ENCODE peak calls at places on chromosome 1, in ten cellular contexts. One of them, this sample, is unnamed. For H3K9me3, the result is how much of the 10 kb centered on the place peaks cover.

GRCh38 chr1:59814180-59814900 is 409 bp upstream of the HOOK1 start:
- DNase-seq in ovary: peak
- DNase-seq in uterus: peak
- DNase-seq in tibial artery: peak
- DNase-seq in BE2C: peak
- DNase-seq in kidney: peak
- DNase-seq in esophagus squamous epithelium: peak
- DNase-seq in CD8-positive, alpha-beta memory T cell: peak
- DNase-seq in adrenal gland: peak
- DNase-seq in left ventricle myocardium inferior: peak
- DNase-seq in this sample: peak

GRCh38 chr1:33275706-33276572 is 19.6 kb downstream of the ZNF362 start:
- DNase-seq in ovary: no peak
- DNase-seq in uterus: no peak
- DNase-seq in tibial artery: peak
- DNase-seq in BE2C: no peak
- DNase-seq in kidney: no peak
- DNase-seq in esophagus squamous epithelium: no peak
- DNase-seq in CD8-positive, alpha-beta memory T cell: no peak
- DNase-seq in adrenal gland: no peak
- DNase-seq in left ventricle myocardium inferior: no peak
- DNase-seq in this sample: no peak

GRCh38 chr1:7046314-7046713 is 261.1 kb downstream of the CAMTA1 start:
- DNase-seq in ovary: peak
- DNase-seq in uterus: no peak
- DNase-seq in tibial artery: no peak
- DNase-seq in BE2C: peak
- DNase-seq in kidney: no peak
- DNase-seq in esophagus squamous epithelium: no peak
- DNase-seq in CD8-positive, alpha-beta memory T cell: no peak
- DNase-seq in adrenal gland: peak
- DNase-seq in left ventricle myocardium inferior: no peak
- DNase-seq in this sample: no peak

GRCh38 chr1:55217226-55217996 is 2.2 kb upstream of the USP24 start:
- DNase-seq in ovary: no peak
- DNase-seq in uterus: no peak
- DNase-seq in tibial artery: no peak
- DNase-seq in BE2C: no peak
- DNase-seq in kidney: no peak
- DNase-seq in esophagus squamous epithelium: no peak
- DNase-seq in CD8-positive, alpha-beta memory T cell: peak
- DNase-seq in adrenal gland: no peak
- DNase-seq in left ventricle myocardium inferior: no peak
- DNase-seq in this sample: no peak

GRCh38 chr1:42259059-42259738 is 75.8 kb downstream of the FOXJ3 start:
- DNase-seq in ovary: no peak
- DNase-seq in uterus: no peak
- DNase-seq in tibial artery: peak
- DNase-seq in BE2C: no peak
- DNase-seq in kidney: no peak
- DNase-seq in esophagus squamous epithelium: no peak
- DNase-seq in CD8-positive, alpha-beta memory T cell: no peak
- DNase-seq in adrenal gland: no peak
- DNase-seq in left ventricle myocardium inferior: no peak
- DNase-seq in this sample: no peak

GRCh38 chr1:94741510-94741909 is 78.6 kb upstream of the SLC44A3 start:
- DNase-seq in ovary: no peak
- DNase-seq in uterus: no peak
- DNase-seq in tibial artery: no peak
- DNase-seq in BE2C: no peak
- DNase-seq in kidney: no peak
- DNase-seq in esophagus squamous epithelium: no peak
- DNase-seq in CD8-positive, alpha-beta memory T cell: no peak
- DNase-seq in adrenal gland: no peak
- DNase-seq in left ventricle myocardium inferior: no peak
- DNase-seq in this sample: no peak

GRCh38 chr1:27349784-27350672 is 8.2 kb downstream of the SYTL1 start:
- DNase-seq in ovary: peak
- DNase-seq in uterus: peak
- DNase-seq in tibial artery: no peak
- DNase-seq in BE2C: peak
- DNase-seq in kidney: peak
- DNase-seq in esophagus squamous epithelium: no peak
- DNase-seq in CD8-positive, alpha-beta memory T cell: no peak
- DNase-seq in adrenal gland: peak
- DNase-seq in left ventricle myocardium inferior: peak
- DNase-seq in this sample: no peak

GRCh38 chr1:168079761-168080160 is 57.0 kb downstream of the GPR161 start:
- DNase-seq in ovary: no peak
- DNase-seq in uterus: no peak
- DNase-seq in tibial artery: no peak
- DNase-seq in BE2C: no peak
- DNase-seq in kidney: no peak
- DNase-seq in esophagus squamous epithelium: no peak
- DNase-seq in CD8-positive, alpha-beta memory T cell: no peak
- DNase-seq in adrenal gland: no peak
- DNase-seq in left ventricle myocardium inferior: no peak
- DNase-seq in this sample: no peak

GRCh38 chr1:82978461-82979324 is 1020.2 kb downstream of the TTLL7 start:
- DNase-seq in ovary: no peak
- DNase-seq in uterus: no peak
- DNase-seq in tibial artery: no peak
- DNase-seq in BE2C: no peak
- DNase-seq in kidney: no peak
- DNase-seq in esophagus squamous epithelium: no peak
- DNase-seq in CD8-positive, alpha-beta memory T cell: no peak
- DNase-seq in adrenal gland: no peak
- DNase-seq in left ventricle myocardium inferior: no peak
- DNase-seq in this sample: no peak

GRCh38 chr1:3272321-3273045 is 182.0 kb upstream of the ARHGEF16 start:
- DNase-seq in ovary: no peak
- DNase-seq in uterus: no peak
- DNase-seq in tibial artery: no peak
- DNase-seq in BE2C: no peak
- DNase-seq in kidney: no peak
- DNase-seq in esophagus squamous epithelium: no peak
- DNase-seq in CD8-positive, alpha-beta memory T cell: no peak
- DNase-seq in adrenal gland: no peak
- DNase-seq in left ventricle myocardium inferior: no peak
- DNase-seq in this sample: no peak

GRCh38 chr1:30083800-30084464 is 639.5 kb downstream of the MATN1 start:
- DNase-seq in ovary: no peak
- DNase-seq in uterus: no peak
- DNase-seq in tibial artery: no peak
- DNase-seq in BE2C: no peak
- DNase-seq in kidney: no peak
- DNase-seq in esophagus squamous epithelium: no peak
- DNase-seq in CD8-positive, alpha-beta memory T cell: no peak
- DNase-seq in adrenal gland: no peak
- DNase-seq in left ventricle myocardium inferior: no peak
- DNase-seq in this sample: no peak

GRCh38 chr1:30085814-30086770 is 637.3 kb downstream of the MATN1 start:
- DNase-seq in ovary: peak
- DNase-seq in uterus: peak
- DNase-seq in tibial artery: peak
- DNase-seq in BE2C: peak
- DNase-seq in kidney: peak
- DNase-seq in esophagus squamous epithelium: no peak
- DNase-seq in CD8-positive, alpha-beta memory T cell: no peak
- DNase-seq in adrenal gland: peak
- DNase-seq in left ventricle myocardium inferior: peak
- DNase-seq in this sample: peak

GRCh38 chr1:30087465-30087864 is 635.9 kb downstream of the MATN1 start:
- DNase-seq in ovary: no peak
- DNase-seq in uterus: no peak
- DNase-seq in tibial artery: no peak
- DNase-seq in BE2C: no peak
- DNase-seq in kidney: no peak
- DNase-seq in esophagus squamous epithelium: no peak
- DNase-seq in CD8-positive, alpha-beta memory T cell: no peak
- DNase-seq in adrenal gland: no peak
- DNase-seq in left ventricle myocardium inferior: no peak
- DNase-seq in this sample: no peak

GRCh38 chr1:30081379-30082102 is 641.8 kb downstream of the MATN1 start:
- DNase-seq in ovary: no peak
- DNase-seq in uterus: no peak
- DNase-seq in tibial artery: no peak
- DNase-seq in BE2C: no peak
- DNase-seq in kidney: no peak
- DNase-seq in esophagus squamous epithelium: no peak
- DNase-seq in CD8-positive, alpha-beta memory T cell: no peak
- DNase-seq in adrenal gland: no peak
- DNase-seq in left ventricle myocardium inferior: no peak
- DNase-seq in this sample: no peak

GRCh38 chr1:30084909-30085571 is 638.3 kb downstream of the MATN1 start:
- DNase-seq in ovary: no peak
- DNase-seq in uterus: no peak
- DNase-seq in tibial artery: no peak
- DNase-seq in BE2C: no peak
- DNase-seq in kidney: no peak
- DNase-seq in esophagus squamous epithelium: no peak
- DNase-seq in CD8-positive, alpha-beta memory T cell: no peak
- DNase-seq in adrenal gland: no peak
- DNase-seq in left ventricle myocardium inferior: no peak
- DNase-seq in this sample: no peak
- H3K9me3 ChIP-seq in ovary: under half
- H3K9me3 ChIP-seq in uterus: under half
- H3K9me3 ChIP-seq in tibial artery: under half
- H3K9me3 ChIP-seq in BE2C: under half
- H3K9me3 ChIP-seq in kidney: under half
- H3K9me3 ChIP-seq in esophagus squamous epithelium: under half
- H3K9me3 ChIP-seq in CD8-positive, alpha-beta memory T cell: under half
- H3K9me3 ChIP-seq in adrenal gland: under half
- H3K9me3 ChIP-seq in left ventricle myocardium inferior: under half
- H3K9me3 ChIP-seq in this sample: under half

GRCh38 chr1:152426731-152427130 is 12.7 kb upstream of the CRNN start:
- DNase-seq in ovary: no peak
- DNase-seq in uterus: no peak
- DNase-seq in tibial artery: no peak
- DNase-seq in BE2C: no peak
- DNase-seq in kidney: no peak
- DNase-seq in esophagus squamous epithelium: no peak
- DNase-seq in CD8-positive, alpha-beta memory T cell: no peak
- DNase-seq in adrenal gland: no peak
- DNase-seq in left ventricle myocardium inferior: no peak
- DNase-seq in this sample: no peak

DNA sequence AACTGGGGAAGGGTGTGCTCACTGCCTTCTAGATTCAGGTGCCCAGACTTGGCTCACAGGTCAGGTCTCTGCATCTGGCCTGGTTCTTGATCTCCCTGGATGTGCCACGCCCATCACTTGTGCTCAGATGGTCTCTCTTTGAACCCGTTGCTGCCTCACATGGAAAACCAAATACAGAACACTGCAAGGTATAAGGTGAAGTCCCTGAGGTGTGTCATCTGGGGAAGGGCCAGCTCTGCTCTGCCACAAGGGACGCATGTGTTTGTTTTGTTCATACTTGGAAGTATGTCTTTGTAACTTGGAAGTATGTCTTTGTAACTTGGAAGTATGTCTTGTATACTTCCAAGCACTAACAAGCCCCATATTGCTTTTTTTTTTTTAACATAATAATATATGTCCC is 13.4 kb upstream of the CRNN start:
- DNase-seq in ovary: no peak
- DNase-seq in uterus: no peak
- DNase-seq in tibial artery: no peak
- DNase-seq in BE2C: no peak
- DNase-seq in kidney: no peak
- DNase-seq in esophagus squamous epithelium: no peak
- DNase-seq in CD8-positive, alpha-beta memory T cell: no peak
- DNase-seq in adrenal gland: no peak
- DNase-seq in left ventricle myocardium inferior: no peak
- DNase-seq in this sample: no peak
- H3K9me3 ChIP-seq in ovary: under half
- H3K9me3 ChIP-seq in uterus: under half
- H3K9me3 ChIP-seq in tibial artery: under half
- H3K9me3 ChIP-seq in BE2C: under half
- H3K9me3 ChIP-seq in kidney: under half
- H3K9me3 ChIP-seq in esophagus squamous epithelium: under half
- H3K9me3 ChIP-seq in CD8-positive, alpha-beta memory T cell: under half
- H3K9me3 ChIP-seq in adrenal gland: under half
- H3K9me3 ChIP-seq in left ventricle myocardium inferior: under half
- H3K9me3 ChIP-seq in this sample: under half

GRCh38 chr1:118988186-118989005 is at the start of gene TBX15:
- DNase-seq in ovary: no peak
- DNase-seq in uterus: no peak
- DNase-seq in tibial artery: peak
- DNase-seq in BE2C: no peak
- DNase-seq in kidney: no peak
- DNase-seq in esophagus squamous epithelium: no peak
- DNase-seq in CD8-positive, alpha-beta memory T cell: no peak
- DNase-seq in adrenal gland: no peak
- DNase-seq in left ventricle myocardium inferior: no peak
- DNase-seq in this sample: no peak

GRCh38 chr1:118989006-118989736 is 1.0 kb upstream of the TBX15 start:
- DNase-seq in ovary: no peak
- DNase-seq in uterus: no peak
- DNase-seq in tibial artery: peak
- DNase-seq in BE2C: no peak
- DNase-seq in kidney: no peak
- DNase-seq in esophagus squamous epithelium: no peak
- DNase-seq in CD8-positive, alpha-beta memory T cell: no peak
- DNase-seq in adrenal gland: no peak
- DNase-seq in left ventricle myocardium inferior: no peak
- DNase-seq in this sample: no peak

GRCh38 chr1:118991448-118991847 is 3.3 kb upstream of the TBX15 start:
- DNase-seq in ovary: no peak
- DNase-seq in uterus: no peak
- DNase-seq in tibial artery: no peak
- DNase-seq in BE2C: no peak
- DNase-seq in kidney: no peak
- DNase-seq in esophagus squamous epithelium: no peak
- DNase-seq in CD8-positive, alpha-beta memory T cell: no peak
- DNase-seq in adrenal gland: no peak
- DNase-seq in left ventricle myocardium inferior: no peak
- DNase-seq in this sample: no peak

GRCh38 chr1:118990513-118991131 is 2.5 kb upstream of the TBX15 start:
- DNase-seq in ovary: no peak
- DNase-seq in uterus: no peak
- DNase-seq in tibial artery: no peak
- DNase-seq in BE2C: no peak
- DNase-seq in kidney: no peak
- DNase-seq in esophagus squamous epithelium: no peak
- DNase-seq in CD8-positive, alpha-beta memory T cell: no peak
- DNase-seq in adrenal gland: no peak
- DNase-seq in left ventricle myocardium inferior: no peak
- DNase-seq in this sample: no peak

GRCh38 chr1:118989878-118990378 is 1.8 kb upstream of the TBX15 start:
- DNase-seq in ovary: no peak
- DNase-seq in uterus: no peak
- DNase-seq in tibial artery: peak
- DNase-seq in BE2C: no peak
- DNase-seq in kidney: no peak
- DNase-seq in esophagus squamous epithelium: no peak
- DNase-seq in CD8-positive, alpha-beta memory T cell: no peak
- DNase-seq in adrenal gland: no peak
- DNase-seq in left ventricle myocardium inferior: no peak
- DNase-seq in this sample: no peak
- H3K9me3 ChIP-seq in ovary: under half
- H3K9me3 ChIP-seq in uterus: under half
- H3K9me3 ChIP-seq in tibial artery: under half
- H3K9me3 ChIP-seq in BE2C: under half
- H3K9me3 ChIP-seq in kidney: under half
- H3K9me3 ChIP-seq in esophagus squamous epithelium: under half
- H3K9me3 ChIP-seq in CD8-positive, alpha-beta memory T cell: under half
- H3K9me3 ChIP-seq in adrenal gland: under half
- H3K9me3 ChIP-seq in left ventricle myocardium inferior: under half
- H3K9me3 ChIP-seq in this sample: under half

GRCh38 chr1:152506899-152507498 is 3.6 kb upstream of the LCE5A start:
- DNase-seq in ovary: no peak
- DNase-seq in uterus: no peak
- DNase-seq in tibial artery: no peak
- DNase-seq in BE2C: no peak
- DNase-seq in kidney: no peak
- DNase-seq in esophagus squamous epithelium: no peak
- DNase-seq in CD8-positive, alpha-beta memory T cell: no peak
- DNase-seq in adrenal gland: no peak
- DNase-seq in left ventricle myocardium inferior: no peak
- DNase-seq in this sample: no peak
- H3K9me3 ChIP-seq in ovary: under half
- H3K9me3 ChIP-seq in uterus: under half
- H3K9me3 ChIP-seq in tibial artery: under half
- H3K9me3 ChIP-seq in BE2C: under half
- H3K9me3 ChIP-seq in kidney: under half
- H3K9me3 ChIP-seq in esophagus squamous epithelium: under half
- H3K9me3 ChIP-seq in CD8-positive, alpha-beta memory T cell: under half
- H3K9me3 ChIP-seq in adrenal gland: under half
- H3K9me3 ChIP-seq in left ventricle myocardium inferior: under half
- H3K9me3 ChIP-seq in this sample: under half

This sample was measured in T-helper 17 cell.